ENCODE peak calls at places on chromosomes 16 and 17, in eight cellular contexts. One of them, this sample, is unnamed.

GRCh38 chr17:50818266-50818665 is 17.1 kb upstream of the WFIKKN2 start:
- DNase-seq in adrenal gland: no peak
- DNase-seq in tibial nerve: no peak
- DNase-seq in A549: no peak
- DNase-seq in lower leg skin: no peak
- DNase-seq in GM23248: no peak
- DNase-seq in aorta: no peak
- DNase-seq in BJ: no peak
- DNase-seq in this sample: no peak

GRCh38 chr17:72724375-72724774 is 368.1 kb downstream of the SLC39A11 start:
- DNase-seq in adrenal gland: no peak
- DNase-seq in tibial nerve: no peak
- DNase-seq in GM23248: peak
- DNase-seq in A549: no peak
- DNase-seq in BJ: no peak
- DNase-seq in lower leg skin: no peak
- DNase-seq in aorta: no peak
- DNase-seq in this sample: no peak

GRCh38 chr17:63837480-63837879 is 5.0 kb downstream of the SMARCD2 start:
- DNase-seq in adrenal gland: peak
- DNase-seq in GM23248: no peak
- DNase-seq in lower leg skin: no peak
- DNase-seq in BJ: no peak
- DNase-seq in tibial nerve: no peak
- DNase-seq in aorta: no peak
- DNase-seq in A549: no peak
- DNase-seq in this sample: no peak

GRCh38 chr17:32621612-32622312 is 135.0 kb downstream of the CDK5R1 start:
- DNase-seq in aorta: no peak
- DNase-seq in adrenal gland: no peak
- DNase-seq in BJ: no peak
- DNase-seq in GM23248: peak
- DNase-seq in A549: no peak
- DNase-seq in lower leg skin: no peak
- DNase-seq in tibial nerve: no peak
- DNase-seq in this sample: peak

GRCh38 chr16:49696414-49697101 is 159.4 kb downstream of the ZNF423 start:
- DNase-seq in A549: no peak
- DNase-seq in tibial nerve: no peak
- DNase-seq in lower leg skin: no peak
- DNase-seq in adrenal gland: no peak
- DNase-seq in aorta: no peak
- DNase-seq in GM23248: no peak
- DNase-seq in BJ: no peak
- DNase-seq in this sample: no peak

GRCh38 chr17:47704781-47705180 is 10.8 kb downstream of the TBKBP1 start:
- DNase-seq in aorta: no peak
- DNase-seq in adrenal gland: no peak
- DNase-seq in lower leg skin: no peak
- DNase-seq in BJ: no peak
- DNase-seq in tibial nerve: no peak
- DNase-seq in A549: no peak
- DNase-seq in GM23248: no peak
- DNase-seq in this sample: no peak

GRCh38 chr17:5825717-5826330 is 241.5 kb upstream of the NLRP1 start:
- DNase-seq in adrenal gland: no peak
- DNase-seq in A549: no peak
- DNase-seq in GM23248: no peak
- DNase-seq in BJ: no peak
- DNase-seq in tibial nerve: no peak
- DNase-seq in lower leg skin: no peak
- DNase-seq in aorta: no peak
- DNase-seq in this sample: peak

GRCh38 chr17:34391241-34391640 is 28.2 kb upstream of the CCL1 start:
- DNase-seq in lower leg skin: peak
- DNase-seq in tibial nerve: no peak
- DNase-seq in adrenal gland: no peak
- DNase-seq in A549: no peak
- DNase-seq in aorta: no peak
- DNase-seq in BJ: no peak
- DNase-seq in GM23248: no peak
- DNase-seq in this sample: no peak

GRCh38 chr17:83092931-83093330 is 13.5 kb downstream of the METRNL start:
- DNase-seq in aorta: no peak
- DNase-seq in lower leg skin: no peak
- DNase-seq in tibial nerve: no peak
- DNase-seq in GM23248: no peak
- DNase-seq in A549: no peak
- DNase-seq in BJ: no peak
- DNase-seq in adrenal gland: no peak
- DNase-seq in this sample: no peak

GRCh38 chr17:45101883-45102811 is 30.2 kb downstream of the PLCD3 start:
- DNase-seq in adrenal gland: peak
- DNase-seq in BJ: no peak
- DNase-seq in A549: no peak
- DNase-seq in tibial nerve: no peak
- DNase-seq in lower leg skin: no peak
- DNase-seq in GM23248: peak
- DNase-seq in aorta: no peak
- DNase-seq in this sample: no peak

GRCh38 chr17:80458016-80458415 is 18.4 kb downstream of the NPTX1 start:
- DNase-seq in A549: no peak
- DNase-seq in BJ: no peak
- DNase-seq in adrenal gland: no peak
- DNase-seq in GM23248: no peak
- DNase-seq in tibial nerve: no peak
- DNase-seq in aorta: no peak
- DNase-seq in lower leg skin: no peak
- DNase-seq in this sample: no peak

GRCh38 chr16:82231021-82231787 is 61.2 kb upstream of the MPHOSPH6 start:
- DNase-seq in tibial nerve: no peak
- DNase-seq in adrenal gland: no peak
- DNase-seq in lower leg skin: no peak
- DNase-seq in A549: no peak
- DNase-seq in BJ: no peak
- DNase-seq in GM23248: no peak
- DNase-seq in aorta: no peak
- DNase-seq in this sample: no peak

DNA sequence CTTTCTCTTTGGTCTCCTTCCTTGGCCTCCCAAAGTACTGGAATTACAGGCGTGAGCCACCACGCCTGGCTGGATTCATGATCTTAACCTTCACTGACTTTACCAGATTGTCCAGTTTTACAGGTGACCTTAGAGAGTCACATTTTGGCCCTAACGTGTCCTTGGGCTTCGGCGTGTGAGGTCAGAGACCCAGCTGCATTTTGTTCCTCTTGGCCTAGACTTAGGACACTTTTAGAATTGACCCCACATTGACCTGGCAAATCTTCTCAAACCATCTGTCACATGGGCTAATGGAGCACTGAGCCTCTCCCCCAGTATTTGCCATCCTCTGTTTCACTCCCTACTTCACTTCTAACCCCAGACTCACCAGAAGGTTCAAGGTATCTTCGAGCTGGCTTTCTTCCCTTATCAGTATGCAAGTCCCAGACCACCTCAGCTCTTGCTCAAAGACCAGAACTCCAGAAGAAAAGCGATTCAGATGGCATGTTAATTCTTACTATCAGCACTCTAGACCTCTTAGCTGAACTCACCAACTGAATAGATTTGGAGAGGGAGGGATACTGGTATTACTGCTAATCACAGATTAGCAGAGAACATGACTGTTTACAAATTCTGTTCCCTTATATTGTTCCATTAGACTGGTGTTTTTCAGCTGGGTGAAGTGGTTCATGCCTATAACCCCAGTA is 1.8 kb upstream of the CYTH1 start:
- DNase-seq in adrenal gland: no peak
- DNase-seq in aorta: no peak
- DNase-seq in BJ: no peak
- DNase-seq in lower leg skin: no peak
- DNase-seq in tibial nerve: no peak
- DNase-seq in A549: no peak
- DNase-seq in GM23248: no peak
- DNase-seq in this sample: no peak
- H3K4me3 ChIP-seq in adrenal gland: no peak
- H3K4me3 ChIP-seq in aorta: no peak
- H3K4me3 ChIP-seq in BJ: no peak
- H3K4me3 ChIP-seq in lower leg skin: no peak
- H3K4me3 ChIP-seq in tibial nerve: no peak
- H3K4me3 ChIP-seq in A549: no peak
- H3K4me3 ChIP-seq in GM23248: no peak
- H3K4me3 ChIP-seq in this sample: no peak

GRCh38 chr17:1762233-1762905 is 509 bp downstream of the SERPINF1 start:
- DNase-seq in adrenal gland: no peak
- DNase-seq in BJ: no peak
- DNase-seq in A549: no peak
- DNase-seq in lower leg skin: no peak
- DNase-seq in GM23248: peak
- DNase-seq in tibial nerve: peak
- DNase-seq in aorta: no peak
- DNase-seq in this sample: no peak
- H3K4me3 ChIP-seq in adrenal gland: no peak
- H3K4me3 ChIP-seq in BJ: peak
- H3K4me3 ChIP-seq in A549: no peak
- H3K4me3 ChIP-seq in lower leg skin: peak
- H3K4me3 ChIP-seq in GM23248: peak
- H3K4me3 ChIP-seq in tibial nerve: peak
- H3K4me3 ChIP-seq in aorta: no peak
- H3K4me3 ChIP-seq in this sample: peak

GRCh38 chr16:85606920-85607319 is 6.2 kb upstream of the GSE1 start:
- DNase-seq in GM23248: no peak
- DNase-seq in A549: no peak
- DNase-seq in aorta: no peak
- DNase-seq in tibial nerve: no peak
- DNase-seq in lower leg skin: no peak
- DNase-seq in BJ: no peak
- DNase-seq in adrenal gland: no peak
- DNase-seq in this sample: no peak

GRCh38 chr16:85604145-85604705 is 8.9 kb upstream of the GSE1 start:
- DNase-seq in lower leg skin: no peak
- DNase-seq in BJ: no peak
- DNase-seq in A549: no peak
- DNase-seq in tibial nerve: no peak
- DNase-seq in GM23248: no peak
- DNase-seq in adrenal gland: no peak
- DNase-seq in aorta: no peak
- DNase-seq in this sample: no peak

GRCh38 chr16:85607331-85607765 is 5.8 kb upstream of the GSE1 start:
- DNase-seq in BJ: no peak
- DNase-seq in A549: no peak
- DNase-seq in tibial nerve: no peak
- DNase-seq in adrenal gland: no peak
- DNase-seq in lower leg skin: no peak
- DNase-seq in GM23248: no peak
- DNase-seq in aorta: no peak
- DNase-seq in this sample: no peak

GRCh38 chr16:85605912-85606841 is 6.9 kb upstream of the GSE1 start:
- DNase-seq in GM23248: no peak
- DNase-seq in aorta: no peak
- DNase-seq in tibial nerve: no peak
- DNase-seq in A549: no peak
- DNase-seq in adrenal gland: no peak
- DNase-seq in BJ: no peak
- DNase-seq in lower leg skin: no peak
- DNase-seq in this sample: no peak

DNA sequence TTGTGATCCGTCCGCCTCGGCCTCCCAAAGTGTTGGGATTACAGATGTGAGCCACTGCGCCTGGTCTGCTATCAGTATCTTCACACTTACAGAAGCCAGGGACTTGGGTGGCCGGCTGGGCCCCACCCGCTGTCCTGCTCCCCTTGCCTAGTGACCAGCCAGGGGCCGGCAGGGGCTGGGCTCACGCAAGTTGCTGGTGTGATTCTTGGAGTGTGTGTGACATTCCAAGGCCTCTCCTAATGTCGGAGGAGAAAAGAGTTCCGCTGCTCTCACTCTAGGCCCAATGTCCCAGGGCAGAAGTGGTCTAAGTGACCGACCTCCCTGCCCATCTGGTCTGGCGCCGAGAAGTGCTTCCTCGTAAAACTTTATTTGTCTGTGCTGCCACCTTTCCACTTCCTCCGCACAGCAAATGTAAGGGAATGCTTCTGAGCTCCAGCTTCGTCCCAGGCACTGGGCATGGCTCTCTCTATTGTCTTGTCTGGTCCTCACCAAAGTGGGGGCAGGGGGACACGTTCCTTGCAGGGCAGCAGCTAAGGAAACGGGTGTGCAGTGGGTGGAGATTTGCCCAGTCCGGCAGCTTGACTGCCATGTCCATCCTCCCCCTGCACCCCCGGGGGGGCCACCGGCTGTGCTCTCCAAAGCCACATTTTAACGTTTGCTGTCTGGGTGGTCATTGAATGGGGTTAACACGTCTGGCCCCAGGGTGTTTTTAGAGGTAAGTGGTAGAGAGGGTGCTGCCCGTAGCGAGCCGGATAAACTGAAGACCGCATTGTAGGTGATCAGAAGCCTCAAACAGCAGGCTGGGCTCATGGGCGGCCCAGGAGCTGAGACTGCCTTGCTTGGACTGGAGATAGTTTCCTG is 7.8 kb upstream of the GSE1 start:
- DNase-seq in tibial nerve: no peak
- DNase-seq in adrenal gland: no peak
- DNase-seq in A549: no peak
- DNase-seq in GM23248: no peak
- DNase-seq in BJ: no peak
- DNase-seq in aorta: no peak
- DNase-seq in lower leg skin: no peak
- DNase-seq in this sample: no peak
- H3K4me3 ChIP-seq in tibial nerve: no peak
- H3K4me3 ChIP-seq in adrenal gland: no peak
- H3K4me3 ChIP-seq in A549: no peak
- H3K4me3 ChIP-seq in GM23248: no peak
- H3K4me3 ChIP-seq in BJ: no peak
- H3K4me3 ChIP-seq in aorta: no peak
- H3K4me3 ChIP-seq in lower leg skin: no peak
- H3K4me3 ChIP-seq in this sample: no peak

GRCh38 chr17:62017496-62017895 is 47.6 kb downstream of the MED13 start:
- DNase-seq in A549: peak
- DNase-seq in aorta: no peak
- DNase-seq in BJ: peak
- DNase-seq in adrenal gland: no peak
- DNase-seq in GM23248: peak
- DNase-seq in lower leg skin: no peak
- DNase-seq in tibial nerve: no peak
- DNase-seq in this sample: peak

GRCh38 chr17:62014526-62014925 is 50.6 kb downstream of the MED13 start:
- DNase-seq in aorta: no peak
- DNase-seq in adrenal gland: no peak
- DNase-seq in A549: no peak
- DNase-seq in GM23248: peak
- DNase-seq in tibial nerve: no peak
- DNase-seq in BJ: peak
- DNase-seq in lower leg skin: no peak
- DNase-seq in this sample: no peak

DNA sequence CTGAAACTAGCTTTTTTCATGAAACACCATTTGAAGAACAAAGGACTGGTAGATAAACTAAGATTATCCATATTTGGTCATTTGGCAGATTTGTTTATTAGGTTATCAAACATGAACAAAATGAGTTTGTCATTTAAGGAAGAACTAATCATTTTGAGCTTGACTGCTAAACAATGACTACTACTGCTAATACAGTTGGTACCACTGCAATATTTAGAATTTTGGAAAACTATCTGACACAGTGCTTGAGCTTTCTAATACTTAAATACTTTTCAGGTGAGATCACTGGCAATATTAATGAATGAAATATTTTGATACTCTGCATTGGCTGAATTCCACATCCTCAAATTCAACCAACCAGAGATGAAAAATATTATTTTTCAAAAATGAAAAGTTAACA is 47.2 kb downstream of the MED13 start:
- DNase-seq in adrenal gland: no peak
- DNase-seq in tibial nerve: no peak
- DNase-seq in lower leg skin: no peak
- DNase-seq in BJ: no peak
- DNase-seq in A549: no peak
- DNase-seq in GM23248: peak
- DNase-seq in aorta: no peak
- DNase-seq in this sample: no peak
- H3K4me3 ChIP-seq in adrenal gland: no peak
- H3K4me3 ChIP-seq in tibial nerve: no peak
- H3K4me3 ChIP-seq in lower leg skin: no peak
- H3K4me3 ChIP-seq in BJ: no peak
- H3K4me3 ChIP-seq in A549: no peak
- H3K4me3 ChIP-seq in GM23248: no peak
- H3K4me3 ChIP-seq in aorta: no peak
- H3K4me3 ChIP-seq in this sample: no peak